ENCODE peak calls at places on chromosomes 6 and 20, in ten cellular contexts. R is heart left ventricle, T is upper lobe of left lung, L is cardiac muscle cell, P is RWPE1, B is astrocyte, H is WERI-Rb-1, J is thoracic aorta, K is dorsolateral prefrontal cortex, S is kidney. V is an unnamed sample.

GRCh38 chr6:56689663-56690062 is 47.0 kb upstream of the DST start:
- DNase-seq in R (no peak), T (no peak), L (no peak), P (no peak), B (no peak), H (no peak), J (no peak), K (no peak), S (no peak), V (no peak)

GRCh38 chr6:56484669-56485068 is 158.0 kb downstream of the DST start:
- DNase-seq in R (no peak), T (no peak), L (no peak), P (no peak), B (peak), H (no peak), J (no peak), K (no peak), S (no peak), V (no peak)

GRCh38 chr20:61442075-61442670 is 190.1 kb downstream of the CDH4 start:
- DNase-seq in R (no peak), T (no peak), L (no peak), P (no peak), B (peak), H (no peak), J (no peak), K (no peak), S (no peak), V (no peak)

GRCh38 chr6:9563996-9564395 is 850.9 kb downstream of the TFAP2A start:
- DNase-seq in R (no peak), T (no peak), L (no peak), P (no peak), B (peak), H (no peak), J (no peak), K (no peak), S (no peak), V (no peak)

GRCh38 chr6:28742668-28743270 is 181.0 kb downstream of the TRIM27 start:
- DNase-seq in R (no peak), T (no peak), L (no peak), P (peak), B (peak), H (no peak), J (no peak), K (no peak), S (no peak), V (peak)

GRCh38 chr6:128763599-128764300 is 119.2 kb upstream of the LAMA2 start:
- DNase-seq in R (no peak), T (no peak), L (no peak), P (no peak), B (no peak), H (no peak), J (no peak), K (no peak), S (no peak), V (peak)

GRCh38 chr6:98590957-98591356 is 243.4 kb upstream of the POU3F2 start:
- DNase-seq in R (no peak), T (no peak), L (no peak), P (no peak), B (no peak), H (no peak), J (no peak), K (no peak), S (no peak), V (no peak)

GRCh38 chr6:15546591-15546990 is 116.2 kb downstream of the DTNBP1 start:
- DNase-seq in R (no peak), T (no peak), L (no peak), P (peak), B (no peak), H (no peak), J (no peak), K (no peak), S (no peak), V (no peak)

GRCh38 chr6:154522576-154522975 is 12.1 kb upstream of the CNKSR3 start:
- DNase-seq in R (no peak), T (no peak), L (no peak), P (no peak), B (peak), H (no peak), J (no peak), K (no peak), S (no peak), V (no peak)

GRCh38 chr6:109772961-109773431 is 81.9 kb downstream of the FIG4 start:
- DNase-seq in R (peak), T (no peak), L (no peak), P (no peak), B (peak), H (no peak), J (no peak), K (no peak), S (no peak), V (peak)

GRCh38 chr6:41306187-41306854 is 19.8 kb upstream of the TREM1 start:
- DNase-seq in R (no peak), T (no peak), L (peak), P (peak), B (peak), H (peak), J (no peak), K (no peak), S (no peak), V (peak)

GRCh38 chr6:7726416-7727149 is 684 bp downstream of the BMP6 start:
- DNase-seq in R (no peak), T (peak), L (peak), P (no peak), B (no peak), H (peak), J (no peak), K (peak), S (peak), V (no peak)

GRCh38 chr6:25050356-25050755 is 114.6 kb upstream of the RIPOR2 start:
- DNase-seq in R (no peak), T (no peak), L (no peak), P (peak), B (peak), H (no peak), J (no peak), K (no peak), S (no peak), V (peak)

GRCh38 chr6:4651831-4652467 is 124.3 kb upstream of the CDYL start:
- DNase-seq in R (no peak), T (no peak), L (no peak), P (no peak), B (no peak), H (no peak), J (no peak), K (no peak), S (no peak), V (no peak)

GRCh38 chr6:142845624-142846458 is 99.1 kb downstream of the HIVEP2 start:
- DNase-seq in R (peak), T (peak), L (peak), P (no peak), B (peak), H (peak), J (peak), K (peak), S (peak), V (peak)

GRCh38 chr6:54236984-54237383 is 71.3 kb upstream of the TINAG start:
- DNase-seq in R (no peak), T (no peak), L (no peak), P (no peak), B (no peak), H (no peak), J (no peak), K (no peak), S (no peak), V (no peak)

GRCh38 chr6:40887079-40887822 is 151.8 kb downstream of the UNC5CL start:
- DNase-seq in R (no peak), T (no peak), L (no peak), P (no peak), B (no peak), H (no peak), J (no peak), K (no peak), S (no peak), V (no peak)

GRCh38 chr6:75267461-75267860 is 17.1 kb downstream of the TMEM30A start:
- DNase-seq in R (no peak), T (no peak), L (no peak), P (no peak), B (no peak), H (no peak), J (no peak), K (no peak), S (no peak), V (no peak)

GRCh38 chr6:89385156-89385667 is 26.9 kb downstream of the RRAGD start:
- DNase-seq in R (no peak), T (no peak), L (no peak), P (peak), B (peak), H (peak), J (no peak), K (no peak), S (no peak), V (no peak)

GRCh38 chr6:75257661-75258060 is 14.1 kb upstream of the COX7A2 start:
- DNase-seq in R (no peak), T (no peak), L (no peak), P (no peak), B (no peak), H (no peak), J (no peak), K (no peak), S (no peak), V (no peak)

GRCh38 chr6:96888745-96889144 is 8.9 kb downstream of the NDUFAF4 start:
- DNase-seq in R (no peak), T (no peak), L (no peak), P (no peak), B (no peak), H (no peak), J (no peak), K (no peak), S (no peak), V (no peak)

DNA sequence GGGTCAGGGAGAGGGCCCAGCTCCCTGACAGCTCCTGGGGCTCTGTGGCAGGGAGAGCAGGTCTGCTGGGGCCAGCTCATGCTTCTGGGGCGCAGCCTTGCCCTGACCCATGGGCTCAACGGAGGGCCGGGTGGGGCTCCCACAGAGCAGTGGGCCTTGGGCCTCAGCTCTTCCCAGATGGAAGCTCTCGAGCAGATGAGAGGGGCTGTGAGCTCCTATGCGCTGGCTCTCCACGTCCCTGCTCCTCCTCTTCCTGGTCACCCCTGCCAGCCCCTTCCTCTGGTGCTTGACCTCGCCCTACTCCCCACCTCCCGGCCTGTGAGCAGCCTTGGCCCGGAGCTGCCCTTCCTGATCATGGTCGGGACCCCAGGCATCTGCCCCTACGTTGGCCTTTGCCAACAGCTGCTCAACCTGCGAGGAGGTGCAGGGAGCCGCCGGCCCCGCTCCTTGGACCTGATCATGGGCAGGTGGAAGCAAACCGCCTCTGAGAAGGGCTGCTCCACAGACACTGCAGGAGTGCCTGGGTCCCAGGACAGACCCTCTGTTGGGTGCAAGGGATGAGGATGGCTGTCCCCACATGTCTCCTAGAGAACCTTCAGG is 26.8 kb upstream of the GATA5 start:
- DNase-seq in R (no peak), T (peak), L (no peak), P (no peak), B (no peak), H (no peak), J (no peak), K (no peak), S (no peak), V (no peak)
- H3K27ac ChIP-seq in R (no peak), T (no peak), L (peak), P (peak), B (no peak), H (peak), J (no peak), K (no peak), S (no peak), V (no peak)

DNA sequence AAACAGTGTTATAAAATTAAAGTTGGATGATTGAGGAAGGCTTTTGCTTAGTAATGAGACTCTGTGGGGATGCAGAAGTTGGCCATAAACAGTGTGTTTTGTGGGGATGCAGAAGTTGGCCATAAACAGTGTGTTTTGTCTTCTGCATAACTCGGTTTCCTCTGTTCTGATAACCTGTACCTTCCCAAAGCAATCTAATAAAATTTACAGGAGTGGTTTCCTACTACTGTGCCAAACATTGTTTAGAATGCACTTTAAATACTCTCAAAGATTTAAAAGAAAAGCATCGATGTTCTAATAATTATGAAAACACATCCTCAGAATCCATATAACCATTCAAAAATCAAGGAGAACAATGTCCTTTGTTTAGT is 36.9 kb upstream of the SIRT5 start:
- DNase-seq in R (no peak), T (no peak), L (no peak), P (no peak), B (no peak), H (no peak), J (no peak), K (no peak), S (no peak), V (no peak)
- TF ChIP-seq CTCF in R (no peak), T (no peak), L (no peak), P (no peak), B (no peak), H (no peak), J (no peak), K (no peak), S (no peak), V (no peak)

DNA sequence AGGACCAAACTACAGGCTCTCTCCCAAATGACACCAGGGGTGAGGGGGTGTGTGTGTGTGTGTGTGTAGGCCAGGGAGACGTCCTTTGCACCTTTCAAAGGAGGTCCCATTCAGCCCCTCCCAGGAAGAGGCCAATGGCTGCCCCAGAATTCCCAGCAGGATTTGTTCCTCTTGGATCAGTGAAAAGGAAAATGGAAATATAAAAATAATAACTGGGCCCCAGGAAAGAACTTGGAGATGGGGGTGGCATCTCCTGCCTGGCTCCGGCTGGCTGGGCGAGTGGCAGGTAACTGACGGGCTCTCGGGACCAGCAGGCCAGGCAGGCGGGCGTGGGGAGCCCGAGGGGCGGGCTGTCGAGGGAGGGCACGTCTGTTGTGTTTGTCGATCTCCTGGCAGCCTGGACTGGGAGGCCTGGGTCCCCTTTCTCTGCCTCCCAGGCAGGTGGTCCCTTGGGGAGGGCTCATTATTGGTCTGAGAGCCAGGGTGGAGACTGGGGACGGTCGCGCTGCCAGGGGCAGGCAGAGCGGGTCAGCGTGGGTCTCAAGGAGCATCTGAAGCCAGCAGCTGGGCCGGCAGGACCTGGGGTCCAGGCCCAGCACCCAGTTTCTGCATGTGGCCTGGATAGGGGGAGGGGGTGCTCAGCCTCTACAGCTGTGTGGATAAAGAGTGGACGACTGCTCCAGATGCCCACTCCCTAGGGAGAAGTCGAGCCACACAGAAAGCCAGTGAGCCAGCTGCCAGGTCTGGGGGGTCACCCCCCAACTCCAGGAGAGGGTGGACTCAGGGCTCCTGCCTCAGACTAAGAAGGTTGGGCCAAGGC is 3.1 kb downstream of the NOL4L start:
- DNase-seq in R (no peak), T (no peak), L (peak), P (no peak), B (no peak), H (peak), J (no peak), K (no peak), S (peak), V (no peak)
- H3K27ac ChIP-seq in R (no peak), T (no peak), L (peak), P (no peak), B (no peak), H (peak), J (no peak), K (peak), S (no peak), V (no peak)

GRCh38 chr20:19431906-19432305 is 219.5 kb downstream of the SLC24A3 start:
- DNase-seq in R (no peak), T (no peak), L (no peak), P (no peak), B (no peak), H (no peak), J (no peak), K (no peak), S (no peak), V (no peak)

GRCh38 chr20:19427913-19428800 is 215.7 kb downstream of the SLC24A3 start:
- DNase-seq in R (no peak), T (no peak), L (peak), P (no peak), B (no peak), H (no peak), J (no peak), K (no peak), S (no peak), V (no peak)

GRCh38 chr20:19433371-19434316 is 221.2 kb downstream of the SLC24A3 start:
- DNase-seq in R (no peak), T (no peak), L (no peak), P (no peak), B (peak), H (no peak), J (no peak), K (no peak), S (no peak), V (peak)

GRCh38 chr20:19430641-19431307 is 218.3 kb downstream of the SLC24A3 start:
- DNase-seq in R (no peak), T (no peak), L (no peak), P (no peak), B (no peak), H (no peak), J (no peak), K (no peak), S (no peak), V (no peak)

DNA sequence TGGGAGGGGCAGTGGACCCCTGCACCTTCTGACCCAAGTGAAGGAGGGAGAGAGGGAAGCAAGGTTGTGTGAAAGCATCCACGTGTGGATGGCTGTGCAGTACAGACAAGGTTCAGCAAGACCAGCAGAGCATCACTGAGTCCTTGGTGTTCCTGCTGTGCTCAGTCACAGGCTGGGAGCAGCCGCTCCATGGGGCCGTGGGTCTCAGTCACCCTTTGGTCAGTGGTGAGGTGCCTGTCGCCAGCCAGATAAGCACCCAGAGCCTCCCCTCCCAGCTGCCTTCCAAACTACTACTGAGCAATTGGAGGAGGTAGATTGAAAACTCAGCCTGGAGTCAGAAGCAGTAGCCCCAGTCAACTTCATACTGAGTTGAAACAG is 218.9 kb downstream of the SLC24A3 start:
- DNase-seq in R (no peak), T (peak), L (no peak), P (no peak), B (no peak), H (no peak), J (no peak), K (no peak), S (no peak), V (no peak)
- TF ChIP-seq CTCF in R (no peak), T (no peak), L (no peak), P (no peak), B (no peak), H (no peak), J (no peak), K (no peak), S (no peak), V (no peak)

GRCh38 chr20:50294164-50295088 is 103.8 kb downstream of the CEBPB start:
- DNase-seq in R (peak), T (no peak), L (no peak), P (no peak), B (no peak), H (no peak), J (no peak), K (no peak), S (peak), V (no peak)
- H3K27ac ChIP-seq in R (no peak), T (peak), L (no peak), P (peak), B (no peak), H (no peak), J (peak), K (no peak), S (peak), V (no peak)

DNA sequence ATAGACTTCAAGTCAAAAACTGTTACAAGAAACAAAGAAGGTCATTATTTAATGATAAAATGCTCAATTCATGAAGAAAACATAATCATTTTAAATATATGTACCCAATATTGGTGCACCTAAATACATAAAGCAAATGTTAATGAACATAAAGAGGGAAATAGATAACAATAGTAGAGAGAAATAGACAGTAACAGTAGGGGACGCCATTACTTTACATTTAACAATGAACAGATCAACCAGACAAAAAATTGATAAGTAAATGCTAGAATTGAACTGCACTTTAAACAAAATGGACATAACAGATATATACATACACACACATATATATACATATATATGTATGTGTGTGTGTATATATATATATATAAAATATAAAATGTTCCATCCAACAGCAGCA is 37.4 kb downstream of the IL22RA2 start:
- DNase-seq in R (no peak), T (no peak), L (no peak), P (no peak), B (no peak), H (no peak), J (no peak), K (no peak), S (no peak), V (no peak)
- TF ChIP-seq CTCF in R (peak), T (no peak), L (peak), P (peak), B (no peak), H (no peak), J (no peak), K (no peak), S (peak), V (no peak)

V was measured in brain microvascular endothelial cell.